ENCODE peak calls at places on chromosomes 11 and 22, in four cellular contexts. One of them, this sample, is unnamed.
A peak's percentile ranks its signal among the peaks of the same experiment; 100 is the strongest.

GRCh38 chr22:46352691-46353386 is 17.3 kb downstream of the TRMU start:
- DNase-seq in psoas muscle: peak; percentile 75
- DNase-seq in cardiac fibroblast: peak; percentile 50
- DNase-seq in MM.1S: no peak
- DNase-seq in this sample: no peak

GRCh38 chr11:18080451-18080850 is 25.4 kb downstream of the SAAL1 start:
- DNase-seq in psoas muscle: no peak
- DNase-seq in cardiac fibroblast: no peak
- DNase-seq in MM.1S: no peak
- DNase-seq in this sample: no peak

GRCh38 chr11:79046365-79046764 is 394.5 kb downstream of the TENM4 start:
- DNase-seq in MM.1S: no peak
- DNase-seq in psoas muscle: no peak
- DNase-seq in cardiac fibroblast: no peak
- DNase-seq in this sample: no peak

GRCh38 chr11:34161812-34162506 is 56.5 kb downstream of the NAT10 start:
- DNase-seq in MM.1S: no peak
- DNase-seq in cardiac fibroblast: peak; percentile 18
- DNase-seq in psoas muscle: peak; percentile 16
- DNase-seq in this sample: no peak

GRCh38 chr22:49530671-49531532 is 296.8 kb downstream of the BRD1 start:
- DNase-seq in MM.1S: no peak
- DNase-seq in psoas muscle: no peak
- DNase-seq in cardiac fibroblast: no peak
- DNase-seq in this sample: no peak

GRCh38 chr11:112625816-112626215 is 335.4 kb upstream of the NCAM1 start:
- DNase-seq in MM.1S: no peak
- DNase-seq in psoas muscle: no peak
- DNase-seq in cardiac fibroblast: peak; percentile 10
- DNase-seq in this sample: no peak

GRCh38 chr11:94518300-94518699 is 6.0 kb downstream of the C11orf97 start:
- DNase-seq in psoas muscle: no peak
- DNase-seq in cardiac fibroblast: no peak
- DNase-seq in MM.1S: no peak
- DNase-seq in this sample: no peak

GRCh38 chr11:94657629-94658028 is 90.5 kb downstream of the PIWIL4 start:
- DNase-seq in psoas muscle: no peak
- DNase-seq in cardiac fibroblast: no peak
- DNase-seq in MM.1S: no peak
- DNase-seq in this sample: no peak

GRCh38 chr11:122979815-122980656 is 1.6 kb downstream of the BSX start:
- DNase-seq in MM.1S: no peak
- DNase-seq in psoas muscle: no peak
- DNase-seq in cardiac fibroblast: no peak
- DNase-seq in this sample: no peak

GRCh38 chr11:24588075-24588474 is 91.2 kb downstream of the LUZP2 start:
- DNase-seq in MM.1S: no peak
- DNase-seq in psoas muscle: no peak
- DNase-seq in cardiac fibroblast: peak; percentile 58
- DNase-seq in this sample: no peak

GRCh38 chr11:110015695-110016094 is 77.5 kb upstream of the ZC3H12C start:
- DNase-seq in cardiac fibroblast: no peak
- DNase-seq in psoas muscle: no peak
- DNase-seq in MM.1S: no peak
- DNase-seq in this sample: no peak

GRCh38 chr22:39153220-39153860 is 860 bp upstream of the CBX7 start:
- DNase-seq in cardiac fibroblast: no peak
- DNase-seq in psoas muscle: peak; percentile 55
- DNase-seq in MM.1S: no peak
- DNase-seq in this sample: no peak

GRCh38 chr11:9665749-9666148 is 1.9 kb downstream of the SWAP70 start:
- DNase-seq in cardiac fibroblast: no peak
- DNase-seq in psoas muscle: no peak
- DNase-seq in MM.1S: no peak
- DNase-seq in this sample: no peak

GRCh38 chr11:130208241-130209127 is 48.9 kb downstream of the ST14 start:
- DNase-seq in cardiac fibroblast: no peak
- DNase-seq in psoas muscle: no peak
- DNase-seq in MM.1S: no peak
- DNase-seq in this sample: no peak

GRCh38 chr22:31829505-31829904 is 75.7 kb downstream of the DEPDC5 start:
- DNase-seq in psoas muscle: no peak
- DNase-seq in cardiac fibroblast: peak; percentile 91
- DNase-seq in MM.1S: no peak
- DNase-seq in this sample: peak; percentile 63

GRCh38 chr11:119645018-119645417 is 84.0 kb downstream of the NECTIN1 start:
- DNase-seq in MM.1S: no peak
- DNase-seq in psoas muscle: no peak
- DNase-seq in cardiac fibroblast: no peak
- DNase-seq in this sample: no peak

GRCh38 chr11:2762451-2762850 is 62.7 kb upstream of the KCNQ1OT1 start:
- DNase-seq in cardiac fibroblast: no peak
- DNase-seq in psoas muscle: no peak
- DNase-seq in MM.1S: no peak
- DNase-seq in this sample: no peak

GRCh38 chr11:8709777-8710176 is 27.2 kb downstream of the RPL27A start:
- DNase-seq in cardiac fibroblast: no peak
- DNase-seq in MM.1S: no peak
- DNase-seq in psoas muscle: no peak
- DNase-seq in this sample: no peak

GRCh38 chr11:95412074-95412473 is 181.1 kb upstream of the SESN3 start:
- DNase-seq in cardiac fibroblast: no peak
- DNase-seq in MM.1S: no peak
- DNase-seq in psoas muscle: no peak
- DNase-seq in this sample: no peak

GRCh38 chr11:106281455-106282173 is 204.2 kb downstream of the AASDHPPT start:
- DNase-seq in MM.1S: no peak
- DNase-seq in cardiac fibroblast: peak; percentile 95
- DNase-seq in psoas muscle: no peak
- DNase-seq in this sample: no peak

GRCh38 chr11:66637557-66638176 is 836 bp upstream of the RBM4 start:
- DNase-seq in MM.1S: no peak
- DNase-seq in psoas muscle: no peak
- DNase-seq in cardiac fibroblast: no peak
- DNase-seq in this sample: no peak

GRCh38 chr11:128814856-128815705 is 52.0 kb downstream of the KCNJ1 start:
- DNase-seq in psoas muscle: peak; percentile 82
- DNase-seq in cardiac fibroblast: peak; percentile 84
- DNase-seq in MM.1S: no peak
- DNase-seq in this sample: no peak

GRCh38 chr11:47099213-47099917 is 77.3 kb downstream of the ARFGAP2 start:
- DNase-seq in psoas muscle: no peak
- DNase-seq in MM.1S: no peak
- DNase-seq in cardiac fibroblast: peak; percentile 6
- DNase-seq in this sample: no peak

GRCh38 chr11:115477410-115477809 is 26.8 kb downstream of the CADM1 start:
- DNase-seq in MM.1S: no peak
- DNase-seq in psoas muscle: no peak
- DNase-seq in cardiac fibroblast: no peak
- DNase-seq in this sample: no peak

GRCh38 chr22:44926491-44927415 is 83.1 kb downstream of the PHF21B start:
- DNase-seq in psoas muscle: no peak
- DNase-seq in MM.1S: no peak
- DNase-seq in cardiac fibroblast: no peak
- DNase-seq in this sample: no peak

GRCh38 chr11:78961186-78961782 is 386.6 kb upstream of the NARS2 start:
- DNase-seq in MM.1S: peak; percentile 53
- DNase-seq in psoas muscle: no peak
- DNase-seq in cardiac fibroblast: peak; percentile 47
- DNase-seq in this sample: peak; percentile 9

GRCh38 chr22:48485144-48486135 is 1342.2 kb downstream of the BRD1 start:
- DNase-seq in psoas muscle: no peak
- DNase-seq in MM.1S: no peak
- DNase-seq in cardiac fibroblast: no peak
- DNase-seq in this sample: no peak

GRCh38 chr11:8033312-8033715 is 46.2 kb downstream of the EIF3F start:
- DNase-seq in MM.1S: peak; percentile 71
- DNase-seq in psoas muscle: peak; percentile 89
- DNase-seq in cardiac fibroblast: peak; percentile 78
- DNase-seq in this sample: peak; percentile 69

GRCh38 chr11:19370100-19370861 is 129.5 kb upstream of the E2F8 start:
- DNase-seq in MM.1S: no peak
- DNase-seq in psoas muscle: peak; percentile 83
- DNase-seq in cardiac fibroblast: peak; percentile 94
- DNase-seq in this sample: no peak
- H3K4me3 ChIP-seq in MM.1S: no peak overlapping the region
- H3K4me3 ChIP-seq in psoas muscle: no peak overlapping the region
- H3K4me3 ChIP-seq in cardiac fibroblast: no peak overlapping the region
- H3K4me3 ChIP-seq in this sample: no peak overlapping the region

DNA sequence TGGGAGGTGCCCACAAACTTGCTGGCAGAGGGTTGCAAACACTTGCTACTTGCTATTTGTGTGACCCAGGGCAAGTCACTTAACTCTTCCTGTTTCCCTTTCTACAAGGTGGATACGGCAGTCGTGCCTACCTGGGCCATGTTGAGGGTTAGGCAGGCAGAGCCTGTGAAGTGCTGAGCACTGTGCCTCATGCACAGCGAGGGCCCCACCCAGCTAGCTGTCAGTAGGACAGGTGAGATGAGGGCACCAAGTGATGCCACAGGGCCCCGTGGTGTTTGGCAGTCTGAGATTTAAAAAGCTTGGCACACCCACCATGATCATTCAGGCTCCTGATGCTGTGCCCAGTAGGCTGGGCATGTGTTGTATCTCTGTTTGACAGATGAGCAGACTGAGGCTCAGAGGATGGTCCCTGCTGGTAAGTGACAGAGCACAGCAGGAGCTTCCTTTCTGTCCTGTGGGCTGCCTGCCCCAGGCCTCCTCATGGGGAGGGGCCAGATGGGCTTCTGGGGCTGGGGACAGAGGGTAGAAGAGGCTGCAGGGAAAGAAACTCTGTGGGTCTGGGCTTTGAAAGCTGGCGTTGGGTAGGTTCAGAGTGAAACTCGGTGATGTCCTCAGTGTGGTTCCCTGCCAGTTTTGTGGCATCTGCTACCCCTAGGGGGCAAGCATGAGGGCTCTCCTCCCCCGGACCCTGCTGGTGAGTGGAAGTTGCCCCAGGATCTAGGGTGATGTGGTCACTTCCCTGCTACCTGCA is 59.3 kb downstream of the TSPAN18 start:
- DNase-seq in MM.1S: no peak
- DNase-seq in psoas muscle: no peak
- DNase-seq in cardiac fibroblast: no peak
- DNase-seq in this sample: no peak
- TF ChIP-seq CTCF in MM.1S: no peak
- TF ChIP-seq CTCF in psoas muscle: no peak
- TF ChIP-seq CTCF in cardiac fibroblast: peak; percentile 24
- TF ChIP-seq CTCF in this sample: peak; percentile 21

DNA sequence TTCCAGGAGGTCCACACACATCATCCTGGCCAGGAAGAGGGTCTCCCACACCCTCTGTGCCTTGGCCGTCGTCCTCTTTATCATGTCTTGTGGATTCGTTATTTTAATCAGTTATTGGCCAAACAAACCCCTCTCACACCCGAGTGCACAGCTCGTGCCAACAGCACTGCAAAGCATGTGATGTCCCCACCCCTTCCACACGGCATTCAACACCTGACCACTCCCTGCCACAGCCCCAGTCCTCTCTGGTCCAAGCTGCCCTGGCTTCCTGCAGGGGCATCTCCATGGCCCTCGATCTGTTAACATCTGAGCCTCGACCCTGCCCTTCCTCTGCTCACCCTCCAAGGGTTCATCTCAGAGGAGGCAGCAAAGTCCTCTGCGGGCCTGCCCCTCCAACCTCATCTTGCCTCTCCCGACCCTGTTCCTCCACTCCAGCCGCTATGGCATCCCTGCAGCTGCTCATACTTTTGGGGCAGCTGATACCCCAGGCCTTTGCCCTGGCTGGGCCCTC is 14.0 kb downstream of the MYEOV start:
- DNase-seq in cardiac fibroblast: no peak
- DNase-seq in MM.1S: no peak
- DNase-seq in psoas muscle: no peak
- DNase-seq in this sample: no peak
- H3K4me3 ChIP-seq in cardiac fibroblast: no peak overlapping the region
- H3K4me3 ChIP-seq in MM.1S: no peak overlapping the region
- H3K4me3 ChIP-seq in psoas muscle: no peak overlapping the region
- H3K4me3 ChIP-seq in this sample: no peak overlapping the region

GRCh38 chr11:77471520-77472234 is 2.2 kb downstream of the PAK1 start:
- DNase-seq in psoas muscle: no peak
- DNase-seq in MM.1S: peak; percentile 36
- DNase-seq in cardiac fibroblast: no peak
- DNase-seq in this sample: peak; percentile 49

GRCh38 chr11:77468527-77468926 is 5.4 kb downstream of the PAK1 start:
- DNase-seq in cardiac fibroblast: no peak
- DNase-seq in MM.1S: no peak
- DNase-seq in psoas muscle: no peak
- DNase-seq in this sample: no peak

GRCh38 chr11:77467993-77468392 is 5.9 kb downstream of the PAK1 start:
- DNase-seq in psoas muscle: no peak
- DNase-seq in cardiac fibroblast: peak; percentile 18
- DNase-seq in MM.1S: no peak
- DNase-seq in this sample: no peak

GRCh38 chr11:77470971-77471370 is 2.9 kb downstream of the PAK1 start:
- DNase-seq in MM.1S: no peak
- DNase-seq in cardiac fibroblast: no peak
- DNase-seq in psoas muscle: no peak
- DNase-seq in this sample: no peak

GRCh38 chr11:77470504-77470903 is 3.4 kb downstream of the PAK1 start:
- DNase-seq in psoas muscle: no peak
- DNase-seq in MM.1S: peak; percentile 68
- DNase-seq in cardiac fibroblast: no peak
- DNase-seq in this sample: peak; percentile 75
- TF ChIP-seq CTCF in psoas muscle: no peak
- TF ChIP-seq CTCF in MM.1S: no peak
- TF ChIP-seq CTCF in cardiac fibroblast: no peak
- TF ChIP-seq CTCF in this sample: no peak

GRCh38 chr22:29914165-29914564 is 31.2 kb downstream of the MTMR3 start:
- DNase-seq in cardiac fibroblast: peak; percentile 88
- DNase-seq in psoas muscle: no peak
- DNase-seq in MM.1S: no peak
- DNase-seq in this sample: no peak
- H3K4me3 ChIP-seq in cardiac fibroblast: no peak overlapping the region
- H3K4me3 ChIP-seq in psoas muscle: no peak overlapping the region
- H3K4me3 ChIP-seq in MM.1S: no peak overlapping the region
- H3K4me3 ChIP-seq in this sample: no peak overlapping the region

DNA sequence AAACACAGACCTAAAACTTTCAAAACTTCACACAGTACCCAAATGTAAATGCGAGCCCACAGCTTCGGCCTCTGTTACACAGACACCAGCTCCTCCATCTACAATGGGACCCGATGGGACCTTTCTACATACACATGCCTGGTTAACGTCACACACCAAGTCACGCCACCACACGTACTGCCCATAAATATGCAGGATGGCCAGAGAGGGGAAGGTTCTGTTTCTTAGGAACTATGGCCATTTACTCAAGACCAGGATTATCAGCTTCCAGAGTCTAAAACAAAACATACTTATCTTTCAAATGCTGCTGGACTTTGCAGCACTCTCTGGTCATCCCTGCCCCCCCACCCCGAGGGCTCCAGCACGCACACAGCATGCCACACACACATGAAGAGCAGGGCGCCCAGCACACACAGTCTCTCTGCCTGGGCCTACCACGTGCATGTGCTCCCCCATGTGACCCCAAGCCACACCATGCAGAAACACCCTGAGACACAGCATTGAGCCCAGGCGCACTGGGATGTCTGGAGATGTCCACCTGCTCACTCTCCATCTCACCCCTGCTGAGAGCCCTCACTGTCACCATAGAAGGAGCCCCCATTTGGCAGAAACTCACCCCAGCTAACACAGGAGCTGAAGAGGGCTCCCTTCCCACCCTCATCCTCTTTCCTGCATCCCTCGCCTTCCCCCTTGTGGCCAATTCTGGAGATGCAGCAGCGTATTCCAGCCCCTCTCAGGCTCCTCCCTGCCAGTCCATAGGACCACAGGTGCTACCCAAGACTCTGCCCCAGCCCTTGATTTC is 61.8 kb downstream of the SLC22A12 start:
- DNase-seq in MM.1S: peak; percentile 39
- DNase-seq in psoas muscle: peak; percentile 87
- DNase-seq in cardiac fibroblast: peak; percentile 75
- DNase-seq in this sample: peak; percentile 67
- TF ChIP-seq CTCF in MM.1S: peak; percentile 85
- TF ChIP-seq CTCF in psoas muscle: peak; percentile 80
- TF ChIP-seq CTCF in cardiac fibroblast: peak; percentile 96
- TF ChIP-seq CTCF in this sample: peak; percentile 93